ENCODE peak calls at places on chromosomes 6 and 20, in four cellular contexts. M, O, Q and X are unnamed samples.

GRCh38 chr6:149457316-149457884 is 27.4 kb downstream of the ZC3H12D start:
- DNase-seq in Q (no peak), O (no peak), M (no peak), X (no peak)

GRCh38 chr6:130505808-130506207 is 140.0 kb downstream of the TMEM200A start:
- DNase-seq in Q (no peak), M (no peak), O (no peak), X (no peak)

GRCh38 chr6:20160541-20161283 is 51.6 kb downstream of the MBOAT1 start:
- DNase-seq in O (no peak), M (no peak), Q (no peak), X (no peak)

GRCh38 chr6:13248053-13248452 is 80.3 kb downstream of the TBC1D7 start:
- DNase-seq in O (peak), M (no peak), Q (no peak), X (peak)

GRCh38 chr6:149438855-149439254 is 38.8 kb downstream of the SUMO4 start:
- DNase-seq in Q (no peak), M (no peak), O (no peak), X (no peak)

GRCh38 chr6:89180971-89181370 is 35.1 kb downstream of the PM20D2 start:
- DNase-seq in Q (no peak), O (no peak), M (no peak), X (no peak)

GRCh38 chr6:147279423-147279822 is 75.2 kb downstream of the STXBP5 start:
- DNase-seq in O (peak), M (no peak), Q (no peak), X (peak)

GRCh38 chr6:40928302-40928701 is 110.7 kb downstream of the UNC5CL start:
- DNase-seq in O (no peak), Q (no peak), M (no peak), X (no peak)

GRCh38 chr20:36334281-36335075 is 28.3 kb downstream of the DLGAP4 start:
- DNase-seq in O (no peak), Q (no peak), M (no peak), X (no peak)

GRCh38 chr6:77470983-77471382 is 7.7 kb upstream of the HTR1B start:
- DNase-seq in O (no peak), Q (no peak), M (no peak), X (no peak)

GRCh38 chr20:24692429-24693190 is 223.2 kb downstream of the SYNDIG1 start:
- DNase-seq in M (no peak), Q (peak), O (no peak), X (no peak)

GRCh38 chr6:53831956-53832660 is 37.3 kb downstream of the LRRC1 start:
- DNase-seq in Q (no peak), M (no peak), O (no peak), X (no peak)

GRCh38 chr6:54308677-54309315 is 555 bp downstream of the TINAG start:
- DNase-seq in Q (no peak), M (no peak), O (no peak), X (no peak)

GRCh38 chr6:170163405-170164170 is 127.3 kb downstream of the DLL1 start:
- DNase-seq in O (no peak), Q (no peak), M (no peak), X (no peak)

GRCh38 chr6:119096683-119097310 is 18.3 kb upstream of the FAM184A start:
- DNase-seq in M (no peak), Q (peak), O (peak), X (peak)

GRCh38 chr20:10603971-10604864 is 69.6 kb downstream of the JAG1 start:
- DNase-seq in Q (peak), O (peak), M (no peak), X (peak)

GRCh38 chr6:35730745-35731413 is 6.0 kb upstream of the ARMC12 start:
- DNase-seq in M (no peak), Q (no peak), O (no peak), X (no peak)

GRCh38 chr6:35728663-35729348 is 8.0 kb upstream of the ARMC12 start:
- DNase-seq in O (no peak), M (peak), Q (peak), X (no peak)

GRCh38 chr6:35727935-35728662 is 8.7 kb upstream of the ARMC12 start:
- DNase-seq in M (peak), Q (peak), O (peak), X (peak)

GRCh38 chr6:35729722-35730121 is 7.1 kb upstream of the ARMC12 start:
- DNase-seq in Q (no peak), M (no peak), O (no peak), X (no peak)

GRCh38 chr6:35729349-35729678 is 7.5 kb upstream of the ARMC12 start:
- DNase-seq in M (no peak), Q (no peak), O (no peak), X (no peak)
- H3K4me3 ChIP-seq in M (no peak), Q (no peak), O (no peak), X (no peak)

DNA sequence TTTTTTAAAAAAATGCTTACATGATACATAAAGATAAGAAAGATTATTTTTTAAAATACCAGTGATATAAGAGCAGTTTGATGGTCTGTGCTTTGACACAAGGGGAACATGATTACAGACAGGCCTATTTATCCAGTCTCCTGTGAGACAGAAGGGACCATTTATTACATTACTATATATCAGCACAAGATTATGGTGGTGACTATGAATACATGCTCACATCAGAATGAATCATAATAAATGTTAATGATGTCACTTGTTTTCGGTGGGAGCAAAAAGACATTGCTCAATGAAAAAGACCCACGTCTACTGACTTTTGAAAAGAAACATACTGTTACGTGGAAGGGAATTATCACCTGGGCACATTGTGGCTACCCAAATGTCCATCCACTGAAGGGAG is 455.1 kb downstream of the CDC5L start:
- DNase-seq in O (no peak), M (no peak), Q (no peak), X (no peak)
- H3K4me3 ChIP-seq in O (no peak), M (no peak), Q (no peak), X (no peak)

GRCh38 chr6:166305562-166306117 is 2.6 kb downstream of the PRR18 start:
- DNase-seq in Q (no peak), M (no peak), O (no peak), X (no peak)

GRCh38 chr6:166308769-166309589 is 787 bp upstream of the PRR18 start:
- DNase-seq in Q (no peak), O (no peak), M (no peak), X (no peak)

GRCh38 chr6:166307981-166308768 is at the start of gene PRR18:
- DNase-seq in O (no peak), Q (no peak), M (no peak), X (no peak)

GRCh38 chr6:166306378-166307081 is 1.7 kb downstream of the PRR18 start:
- DNase-seq in Q (no peak), M (no peak), O (no peak), X (no peak)

DNA sequence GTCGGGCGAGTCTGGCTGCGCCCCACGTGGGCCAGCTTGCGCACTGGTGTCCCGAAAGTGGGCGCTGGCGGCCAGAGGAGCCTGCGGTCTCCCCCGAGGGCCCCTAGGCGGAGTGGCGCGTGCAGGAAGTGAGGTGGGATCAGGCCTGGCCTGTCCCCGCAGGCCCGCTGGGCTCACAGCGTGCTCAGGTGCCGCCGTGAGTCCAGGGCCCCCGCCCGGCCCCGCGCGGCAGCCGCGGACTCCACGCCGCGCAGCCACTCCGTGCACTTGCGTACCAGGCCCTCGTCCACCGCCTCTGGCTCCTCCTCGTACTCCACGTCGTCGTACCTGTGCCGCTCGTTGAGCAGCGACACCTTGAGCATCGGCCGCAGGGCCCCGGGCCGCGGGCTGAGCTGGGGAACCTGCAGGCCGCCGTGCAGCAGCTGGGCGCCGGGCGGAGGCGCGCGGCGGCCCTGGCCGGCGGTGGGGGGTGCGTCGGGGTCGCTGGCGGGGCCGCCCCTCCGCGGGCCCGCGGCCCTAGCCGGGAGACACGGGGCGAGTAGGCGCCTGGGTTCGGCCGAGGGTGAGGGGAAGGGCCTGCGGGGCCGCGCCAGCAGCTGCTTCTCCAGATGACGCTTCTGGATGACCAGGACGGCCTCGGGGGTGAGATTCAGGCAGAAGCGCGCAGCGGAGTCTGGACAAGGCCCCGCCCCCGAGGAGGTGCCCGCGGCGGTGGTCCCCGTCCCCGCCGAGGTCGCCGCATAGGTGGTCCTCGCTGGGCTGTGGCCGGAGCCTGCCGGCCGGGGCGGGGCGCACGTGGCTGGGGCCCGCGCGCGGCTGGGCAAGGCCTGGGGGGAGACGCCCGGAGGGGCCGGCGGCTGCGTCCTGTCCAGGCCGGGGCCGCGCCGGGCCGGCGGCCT is 861 bp downstream of the PRR18 start:
- DNase-seq in M (no peak), O (no peak), Q (no peak), X (no peak)
- H3K4me3 ChIP-seq in M (no peak), O (peak), Q (peak), X (peak)

GRCh38 chr20:47353697-47354387 is 2.7 kb downstream of the ZMYND8 start:
- DNase-seq in Q (no peak), M (no peak), O (peak), X (no peak)

GRCh38 chr20:47350691-47351545 is 5.6 kb downstream of the ZMYND8 start:
- DNase-seq in O (no peak), M (no peak), Q (no peak), X (no peak)

GRCh38 chr20:47351643-47352331 is 4.7 kb downstream of the ZMYND8 start:
- DNase-seq in Q (no peak), O (peak), M (no peak), X (no peak)

GRCh38 chr20:47353224-47353696 is 3.2 kb downstream of the ZMYND8 start:
- DNase-seq in Q (no peak), O (no peak), M (no peak), X (no peak)

DNA sequence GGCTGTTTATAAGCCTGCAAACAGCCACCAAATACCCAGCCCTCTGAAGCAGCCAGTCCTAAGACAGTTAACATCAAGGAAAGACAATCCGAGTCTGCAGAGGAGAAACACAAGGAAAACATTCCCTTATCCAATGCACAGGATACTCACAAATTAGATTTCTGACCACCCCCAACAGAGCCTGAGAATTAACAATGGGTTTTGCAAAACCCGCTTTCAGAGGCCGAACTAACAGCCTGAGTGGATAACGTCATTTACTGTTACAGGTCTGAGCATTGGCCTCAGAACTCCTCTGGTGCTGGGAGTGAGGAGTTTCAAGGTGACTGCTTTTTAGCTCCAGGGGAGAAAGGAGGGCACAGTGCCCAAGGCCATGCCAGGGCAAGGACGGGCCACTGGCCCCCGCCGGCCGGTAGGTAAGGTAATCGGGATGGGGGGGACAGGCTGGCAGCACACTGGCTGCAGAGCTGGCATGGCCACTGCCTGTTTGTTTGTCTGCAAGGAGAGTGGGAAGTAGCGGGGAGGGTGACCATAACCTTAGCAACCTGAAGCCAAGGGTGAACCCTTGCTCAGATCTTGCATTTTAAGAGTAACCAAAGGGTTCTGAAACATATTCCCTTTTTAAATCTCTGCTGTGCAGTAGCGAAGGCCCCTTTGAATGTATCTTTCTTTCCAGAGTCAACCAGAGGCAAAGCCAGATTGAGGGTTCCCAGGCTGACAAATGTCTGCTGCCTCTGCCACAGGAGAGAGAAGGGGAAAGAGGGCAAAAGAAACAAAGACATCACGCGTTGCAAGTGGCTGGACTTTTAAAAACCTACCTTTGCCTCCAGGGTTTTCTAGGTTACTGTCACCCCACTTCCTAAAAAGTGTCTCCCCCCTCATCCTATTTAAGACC is 3.9 kb downstream of the ZMYND8 start:
- DNase-seq in M (no peak), Q (no peak), O (peak), X (no peak)
- H3K4me3 ChIP-seq in M (peak), Q (peak), O (peak), X (peak)

DNA sequence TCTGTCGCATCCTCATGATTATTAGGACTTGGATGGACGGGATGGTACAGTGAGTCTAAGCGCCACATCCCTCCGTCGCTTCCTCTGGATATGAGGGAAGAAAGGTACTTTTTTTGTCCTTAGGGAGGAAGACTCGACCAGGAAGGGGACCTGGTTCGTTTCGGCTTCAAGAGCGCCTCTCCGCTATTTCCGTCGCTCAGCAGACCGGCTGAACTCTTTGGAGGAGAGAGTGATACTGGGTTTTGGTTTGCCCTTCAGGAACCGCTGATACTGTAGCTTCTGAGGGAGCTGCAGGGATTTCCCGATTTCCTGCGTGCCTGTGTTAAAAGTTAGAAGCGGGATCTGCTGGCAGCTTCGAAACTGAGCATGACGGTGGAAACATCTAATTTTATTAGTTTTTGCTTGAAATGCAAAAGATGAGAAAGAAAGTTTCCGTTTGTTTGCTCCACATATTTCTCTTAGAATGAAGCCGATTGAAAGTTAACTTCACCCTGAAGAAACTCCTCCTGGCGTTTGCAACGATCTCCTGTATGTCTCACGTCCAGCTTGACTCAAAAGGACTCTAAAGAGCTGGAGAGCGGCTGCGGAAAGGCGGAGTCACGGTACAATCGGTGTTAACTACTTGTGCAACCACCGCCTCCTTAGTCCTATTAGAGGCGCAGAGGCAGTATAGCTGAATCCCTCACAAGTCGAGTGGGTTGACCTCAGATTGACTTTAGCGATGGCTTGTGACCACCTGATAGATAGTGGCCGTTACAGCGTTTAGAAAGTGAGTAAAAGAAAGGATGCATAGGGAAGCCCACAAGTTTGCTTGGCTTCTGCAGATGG is 129.4 kb downstream of the TRIM27 start:
- DNase-seq in O (peak), M (no peak), Q (no peak), X (no peak)
- H3K4me3 ChIP-seq in O (peak), M (no peak), Q (no peak), X (peak)